ENCODE peak calls at places on chromosomes 7 and 10, in six cellular contexts. One of them, this sample, is unnamed.

GRCh38 chr10:72310241-72310633 is 36.5 kb downstream of the DDIT4 start:
- DNase-seq in GM06990: no peak
- DNase-seq in stomach: no peak
- DNase-seq in fibroblast of lung: no peak
- DNase-seq in heart right ventricle: no peak
- DNase-seq in bronchial epithelial cell: peak; percentile 67
- DNase-seq in this sample: no peak

GRCh38 chr10:47029181-47029971 is 118.1 kb downstream of the PTPN20 start:
- DNase-seq in GM06990: no peak
- DNase-seq in stomach: peak; percentile 19
- DNase-seq in fibroblast of lung: no peak
- DNase-seq in heart right ventricle: no peak
- DNase-seq in bronchial epithelial cell: no peak
- DNase-seq in this sample: peak; percentile 18

GRCh38 chr7:18521945-18522566 is 26.5 kb downstream of the HDAC9 start:
- DNase-seq in GM06990: peak; percentile 52
- DNase-seq in stomach: no peak
- DNase-seq in fibroblast of lung: no peak
- DNase-seq in heart right ventricle: no peak
- DNase-seq in bronchial epithelial cell: no peak
- DNase-seq in this sample: no peak

GRCh38 chr10:122657255-122657654 is 42.4 kb downstream of the C10orf120 start:
- DNase-seq in GM06990: no peak
- DNase-seq in stomach: no peak
- DNase-seq in fibroblast of lung: no peak
- DNase-seq in heart right ventricle: no peak
- DNase-seq in bronchial epithelial cell: no peak
- DNase-seq in this sample: no peak

GRCh38 chr7:12862146-12862545 is 174.7 kb downstream of the ARL4A start:
- DNase-seq in GM06990: no peak
- DNase-seq in stomach: no peak
- DNase-seq in fibroblast of lung: no peak
- DNase-seq in heart right ventricle: no peak
- DNase-seq in bronchial epithelial cell: no peak
- DNase-seq in this sample: no peak

GRCh38 chr7:40437498-40437897 is 302.7 kb downstream of the SUGCT start:
- DNase-seq in GM06990: no peak
- DNase-seq in stomach: no peak
- DNase-seq in fibroblast of lung: peak; percentile 83
- DNase-seq in heart right ventricle: no peak
- DNase-seq in bronchial epithelial cell: peak; percentile 94
- DNase-seq in this sample: no peak

GRCh38 chr10:121994429-121994881 is 5.5 kb downstream of the TACC2 start:
- DNase-seq in GM06990: no peak
- DNase-seq in stomach: peak; percentile 73
- DNase-seq in fibroblast of lung: peak; percentile 11
- DNase-seq in heart right ventricle: peak; percentile 54
- DNase-seq in bronchial epithelial cell: peak; percentile 55
- DNase-seq in this sample: no peak

GRCh38 chr7:47327698-47328391 is 254.1 kb downstream of the TNS3 start:
- DNase-seq in GM06990: no peak
- DNase-seq in stomach: peak; percentile 85
- DNase-seq in fibroblast of lung: peak; percentile 84
- DNase-seq in heart right ventricle: peak; percentile 94
- DNase-seq in bronchial epithelial cell: peak; percentile 47
- DNase-seq in this sample: no peak

GRCh38 chr10:66822801-66823200 is 103.0 kb upstream of the LRRTM3 start:
- DNase-seq in GM06990: no peak
- DNase-seq in stomach: no peak
- DNase-seq in fibroblast of lung: no peak
- DNase-seq in heart right ventricle: no peak
- DNase-seq in bronchial epithelial cell: no peak
- DNase-seq in this sample: no peak

GRCh38 chr10:74766501-74766900 is 59.9 kb upstream of the KAT6B start:
- DNase-seq in GM06990: no peak
- DNase-seq in stomach: no peak
- DNase-seq in fibroblast of lung: no peak
- DNase-seq in heart right ventricle: no peak
- DNase-seq in bronchial epithelial cell: no peak
- DNase-seq in this sample: no peak

GRCh38 chr7:48426966-48427555 is 255.8 kb downstream of the ABCA13 start:
- DNase-seq in GM06990: no peak
- DNase-seq in stomach: no peak
- DNase-seq in fibroblast of lung: no peak
- DNase-seq in heart right ventricle: no peak
- DNase-seq in bronchial epithelial cell: peak; percentile 92
- DNase-seq in this sample: no peak

GRCh38 chr7:134547738-134548054 is 1.2 kb upstream of the AKR1B15 start:
- DNase-seq in GM06990: no peak
- DNase-seq in stomach: peak; percentile 78
- DNase-seq in fibroblast of lung: peak; percentile 79
- DNase-seq in heart right ventricle: peak; percentile 69
- DNase-seq in bronchial epithelial cell: no peak
- DNase-seq in this sample: no peak

GRCh38 chr7:151415375-151416112 is 5.7 kb upstream of the WDR86 start:
- DNase-seq in GM06990: no peak
- DNase-seq in stomach: no peak
- DNase-seq in fibroblast of lung: peak; percentile 81
- DNase-seq in heart right ventricle: no peak
- DNase-seq in bronchial epithelial cell: peak; percentile 87
- DNase-seq in this sample: no peak

GRCh38 chr7:151724920-151725584 is 151.9 kb downstream of the PRKAG2 start:
- DNase-seq in GM06990: no peak
- DNase-seq in stomach: no peak
- DNase-seq in fibroblast of lung: no peak
- DNase-seq in heart right ventricle: no peak
- DNase-seq in bronchial epithelial cell: no peak
- DNase-seq in this sample: no peak

GRCh38 chr10:93859049-93859655 is 34.6 kb upstream of the SLC35G1 start:
- DNase-seq in GM06990: no peak
- DNase-seq in stomach: no peak
- DNase-seq in fibroblast of lung: peak; percentile 28
- DNase-seq in heart right ventricle: no peak
- DNase-seq in bronchial epithelial cell: peak; percentile 12
- DNase-seq in this sample: no peak

GRCh38 chr10:12975266-12975665 is 26.2 kb downstream of the CCDC3 start:
- DNase-seq in GM06990: no peak
- DNase-seq in stomach: no peak
- DNase-seq in fibroblast of lung: no peak
- DNase-seq in heart right ventricle: no peak
- DNase-seq in bronchial epithelial cell: peak; percentile 68
- DNase-seq in this sample: no peak

GRCh38 chr10:4595920-4596319 is 230.1 kb upstream of the AKR1E2 start:
- DNase-seq in GM06990: no peak
- DNase-seq in stomach: no peak
- DNase-seq in fibroblast of lung: no peak
- DNase-seq in heart right ventricle: no peak
- DNase-seq in bronchial epithelial cell: peak; percentile 44
- DNase-seq in this sample: no peak

GRCh38 chr10:66190413-66190812 is 735.4 kb upstream of the LRRTM3 start:
- DNase-seq in GM06990: no peak
- DNase-seq in stomach: no peak
- DNase-seq in fibroblast of lung: no peak
- DNase-seq in heart right ventricle: no peak
- DNase-seq in bronchial epithelial cell: no peak
- DNase-seq in this sample: no peak

GRCh38 chr7:157143788-157144187 is 5.1 kb downstream of the UBE3C start:
- DNase-seq in GM06990: no peak
- DNase-seq in stomach: no peak
- DNase-seq in fibroblast of lung: no peak
- DNase-seq in heart right ventricle: no peak
- DNase-seq in bronchial epithelial cell: no peak
- DNase-seq in this sample: no peak

GRCh38 chr7:7851381-7851780 is 117.2 kb upstream of the GLCCI1 start:
- DNase-seq in GM06990: no peak
- DNase-seq in stomach: no peak
- DNase-seq in fibroblast of lung: no peak
- DNase-seq in heart right ventricle: no peak
- DNase-seq in bronchial epithelial cell: peak; percentile 36
- DNase-seq in this sample: no peak

GRCh38 chr10:132591166-132591971 is 53.8 kb downstream of the INPP5A start:
- DNase-seq in GM06990: no peak
- DNase-seq in stomach: peak; percentile 77
- DNase-seq in fibroblast of lung: peak; percentile 70
- DNase-seq in heart right ventricle: peak; percentile 65
- DNase-seq in bronchial epithelial cell: peak; percentile 86
- DNase-seq in this sample: no peak

GRCh38 chr7:100882769-100883526 is 6.6 kb downstream of the UFSP1 start:
- DNase-seq in GM06990: no peak
- DNase-seq in stomach: no peak
- DNase-seq in fibroblast of lung: no peak
- DNase-seq in heart right ventricle: no peak
- DNase-seq in bronchial epithelial cell: no peak
- DNase-seq in this sample: no peak

GRCh38 chr7:42914726-42915045 is 2.8 kb upstream of the C7orf25 start:
- DNase-seq in GM06990: no peak
- DNase-seq in stomach: no peak
- DNase-seq in fibroblast of lung: no peak
- DNase-seq in heart right ventricle: no peak
- DNase-seq in bronchial epithelial cell: peak; percentile 53
- DNase-seq in this sample: no peak

GRCh38 chr10:96470108-96470743 is 43.5 kb downstream of the TLL2 start:
- DNase-seq in GM06990: no peak
- DNase-seq in stomach: peak; percentile 31
- DNase-seq in fibroblast of lung: peak; percentile 22
- DNase-seq in heart right ventricle: no peak
- DNase-seq in bronchial epithelial cell: peak; percentile 42
- DNase-seq in this sample: no peak

GRCh38 chr7:157177997-157178396 is 39.3 kb downstream of the UBE3C start:
- DNase-seq in GM06990: no peak
- DNase-seq in stomach: no peak
- DNase-seq in fibroblast of lung: no peak
- DNase-seq in heart right ventricle: no peak
- DNase-seq in bronchial epithelial cell: no peak
- DNase-seq in this sample: no peak

GRCh38 chr7:44967571-44968446 is 11.0 kb downstream of the MYO1G start:
- DNase-seq in GM06990: no peak
- DNase-seq in stomach: no peak
- DNase-seq in fibroblast of lung: peak; percentile 32
- DNase-seq in heart right ventricle: no peak
- DNase-seq in bronchial epithelial cell: no peak
- DNase-seq in this sample: no peak

GRCh38 chr7:108613147-108613948 is 43.7 kb downstream of the DNAJB9 start:
- DNase-seq in GM06990: no peak
- DNase-seq in stomach: no peak
- DNase-seq in fibroblast of lung: peak; percentile 64
- DNase-seq in heart right ventricle: no peak
- DNase-seq in bronchial epithelial cell: peak; percentile 50
- DNase-seq in this sample: no peak

GRCh38 chr10:120511165-120511564 is 54.1 kb downstream of the PLPP4 start:
- DNase-seq in GM06990: no peak
- DNase-seq in stomach: no peak
- DNase-seq in fibroblast of lung: no peak
- DNase-seq in heart right ventricle: no peak
- DNase-seq in bronchial epithelial cell: peak; percentile 91
- DNase-seq in this sample: no peak

GRCh38 chr10:77977016-77977415 is 50.5 kb upstream of the DLG5 start:
- DNase-seq in GM06990: no peak
- DNase-seq in stomach: no peak
- DNase-seq in fibroblast of lung: no peak
- DNase-seq in heart right ventricle: no peak
- DNase-seq in bronchial epithelial cell: no peak
- DNase-seq in this sample: no peak
- H3K36me3 ChIP-seq in GM06990: peaks cover 29% of the 10 kb centered on the region
- H3K36me3 ChIP-seq in stomach: peaks cover 59% of the 10 kb centered on the region
- H3K36me3 ChIP-seq in fibroblast of lung: peaks cover 18% of the 10 kb centered on the region
- H3K36me3 ChIP-seq in heart right ventricle: no peaks in the 10 kb centered on the region
- H3K36me3 ChIP-seq in bronchial epithelial cell: peaks cover 19% of the 10 kb centered on the region
- H3K36me3 ChIP-seq in this sample: peaks cover 7% of the 10 kb centered on the region

DNA sequence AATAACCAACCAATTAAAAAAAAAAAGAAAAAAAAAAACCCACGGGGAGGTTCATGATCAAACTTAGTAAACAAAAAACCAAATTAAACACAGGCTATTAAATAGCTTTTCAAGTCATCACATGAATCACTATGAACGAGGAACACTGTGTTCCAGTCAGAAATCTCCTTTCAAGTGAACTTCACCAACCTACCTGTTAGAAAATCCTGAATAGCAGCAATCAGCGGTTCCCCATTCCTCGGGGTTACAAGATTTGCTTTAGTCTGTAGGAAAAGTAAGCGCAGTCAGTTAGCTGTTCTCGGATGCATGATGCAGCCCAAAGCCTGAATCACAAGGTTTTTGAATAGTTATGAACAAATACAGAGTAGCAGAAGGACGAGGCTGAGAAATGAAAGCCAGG is 19.0 kb downstream of the POLR3A start:
- DNase-seq in GM06990: no peak
- DNase-seq in stomach: no peak
- DNase-seq in fibroblast of lung: no peak
- DNase-seq in heart right ventricle: no peak
- DNase-seq in bronchial epithelial cell: no peak
- DNase-seq in this sample: no peak
- H3K36me3 ChIP-seq in GM06990: peaks cover 26% of the 10 kb centered on the region
- H3K36me3 ChIP-seq in stomach: peaks cover 99% of the 10 kb centered on the region
- H3K36me3 ChIP-seq in fibroblast of lung: peaks cover 8% of the 10 kb centered on the region
- H3K36me3 ChIP-seq in heart right ventricle: peaks cover 14% of the 10 kb centered on the region
- H3K36me3 ChIP-seq in bronchial epithelial cell: peaks cover 20% of the 10 kb centered on the region
- H3K36me3 ChIP-seq in this sample: peaks cover 93% of the 10 kb centered on the region

DNA sequence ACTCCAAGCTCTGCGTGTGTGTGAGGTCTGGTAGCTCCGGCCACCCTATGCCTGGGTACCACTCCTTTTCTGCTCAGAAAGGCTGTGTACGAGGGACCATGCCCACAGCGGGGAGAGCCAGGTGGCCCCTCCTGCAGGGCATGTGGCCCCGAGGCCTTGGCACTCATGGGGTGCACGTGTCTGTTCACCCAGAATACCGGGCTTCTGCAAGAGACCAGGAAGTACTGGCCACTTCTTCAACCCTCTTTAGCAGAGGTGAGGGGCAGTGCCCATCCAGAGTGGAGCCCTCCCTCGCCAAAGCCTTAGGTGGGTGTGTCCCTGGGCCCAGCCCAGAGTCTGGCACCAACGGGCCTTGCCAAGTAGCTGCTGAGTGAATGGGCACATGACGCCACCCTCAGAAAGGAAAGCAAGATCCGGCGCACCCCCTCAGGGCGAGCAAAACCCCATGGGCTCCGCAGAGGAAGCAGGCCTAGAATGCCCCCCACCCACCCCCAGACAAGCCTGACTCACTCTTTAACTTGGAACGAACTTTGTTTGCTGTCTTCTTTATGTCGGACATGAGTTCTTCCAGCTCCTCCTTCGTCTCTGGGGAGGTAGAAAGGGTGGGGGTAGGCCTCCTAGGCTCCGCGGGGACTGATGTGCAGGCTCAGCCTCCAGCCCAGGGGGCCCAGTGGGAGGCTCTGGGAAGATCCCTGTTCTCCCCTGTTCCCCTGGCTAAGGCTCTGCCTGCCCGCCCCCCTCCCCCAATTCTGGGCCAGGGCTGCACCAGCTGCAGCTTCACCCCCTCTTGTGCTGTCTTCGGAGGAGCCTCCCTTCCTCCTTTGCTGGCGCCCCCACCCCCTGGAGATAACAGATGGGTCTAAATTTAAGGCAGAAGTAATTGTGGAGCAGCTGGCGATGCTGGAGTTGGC is 14.6 kb downstream of the STX1A start:
- DNase-seq in GM06990: no peak
- DNase-seq in stomach: no peak
- DNase-seq in fibroblast of lung: peak; percentile 47
- DNase-seq in heart right ventricle: no peak
- DNase-seq in bronchial epithelial cell: peak; percentile 83
- DNase-seq in this sample: no peak
- H3K36me3 ChIP-seq in GM06990: no peaks in the 10 kb centered on the region
- H3K36me3 ChIP-seq in stomach: peaks cover 31% of the 10 kb centered on the region
- H3K36me3 ChIP-seq in fibroblast of lung: peaks cover 27% of the 10 kb centered on the region
- H3K36me3 ChIP-seq in heart right ventricle: no peaks in the 10 kb centered on the region
- H3K36me3 ChIP-seq in bronchial epithelial cell: peaks cover 17% of the 10 kb centered on the region
- H3K36me3 ChIP-seq in this sample: no peaks in the 10 kb centered on the region

GRCh38 chr7:130882396-130882795 is 148.4 kb upstream of the KLF14 start:
- DNase-seq in GM06990: no peak
- DNase-seq in stomach: no peak
- DNase-seq in fibroblast of lung: no peak
- DNase-seq in heart right ventricle: no peak
- DNase-seq in bronchial epithelial cell: no peak
- DNase-seq in this sample: no peak
- H3K36me3 ChIP-seq in GM06990: peaks cover 43% of the 10 kb centered on the region
- H3K36me3 ChIP-seq in stomach: peaks cover 70% of the 10 kb centered on the region
- H3K36me3 ChIP-seq in fibroblast of lung: peaks cover 38% of the 10 kb centered on the region
- H3K36me3 ChIP-seq in heart right ventricle: no peaks in the 10 kb centered on the region
- H3K36me3 ChIP-seq in bronchial epithelial cell: peaks cover 21% of the 10 kb centered on the region
- H3K36me3 ChIP-seq in this sample: peaks cover 18% of the 10 kb centered on the region